ENCODE peak calls at places on chromosomes 12 and 14, in ten cellular contexts. Y, J, A, O, L, F, X, C, Z and D are unnamed samples.

GRCh38 chr12:46209914-46210834 is 58.7 kb downstream of the SLC38A1 start:
- DNase-seq in L (peak), F (peak), Y (no peak), J (no peak), A (no peak), Z (no peak), C (peak), O (peak), X (peak), D (peak)

GRCh38 chr12:76764856-76765255 is 941 bp downstream of the ZDHHC17 start:
- DNase-seq in C (peak), Z (no peak), L (peak), Y (no peak), O (no peak), F (no peak), X (no peak), J (no peak), A (peak), D (no peak)

GRCh38 chr14:74979442-74980397 is 23.0 kb upstream of the EIF2B2 start:
- DNase-seq in Y (peak), F (no peak), O (no peak), A (peak), C (no peak), L (no peak), Z (peak), X (peak), J (no peak), D (no peak)

GRCh38 chr14:93430889-93431670 is at the start of gene UNC79:
- DNase-seq in A (peak), Y (peak), X (peak), Z (no peak), O (no peak), L (peak), J (no peak), F (no peak), C (peak), D (no peak)

GRCh38 chr14:65034021-65034420 is 47.3 kb downstream of the FNTB start:
- DNase-seq in O (no peak), C (no peak), J (no peak), Z (no peak), L (no peak), Y (no peak), A (no peak), F (no peak), X (no peak), D (no peak)

GRCh38 chr12:42485823-42486222 is 103.7 kb downstream of the PRICKLE1 start:
- DNase-seq in A (no peak), L (no peak), C (no peak), O (no peak), J (no peak), Y (no peak), X (no peak), Z (no peak), F (no peak), D (no peak)

GRCh38 chr12:51048601-51049369 is 658 bp downstream of the LETMD1 start:
- DNase-seq in A (no peak), F (peak), J (no peak), C (peak), Z (no peak), L (no peak), Y (no peak), O (no peak), X (no peak), D (no peak)

GRCh38 chr14:23067847-23068791 is 10.8 kb upstream of the CDH24 start:
- DNase-seq in C (no peak), Z (no peak), J (no peak), A (no peak), F (no peak), O (no peak), X (no peak), Y (no peak), L (no peak), D (no peak)

GRCh38 chr14:55271572-55272414 is 572 bp downstream of the FBXO34 start:
- DNase-seq in Z (peak), A (peak), X (peak), C (peak), Y (peak), L (peak), O (peak), F (peak), J (peak), D (peak)

GRCh38 chr14:54481695-54482094 is 7.1 kb downstream of the GMFB start:
- DNase-seq in J (no peak), Y (no peak), C (no peak), Z (no peak), A (no peak), F (no peak), L (no peak), X (no peak), O (no peak), D (no peak)

GRCh38 chr14:67385120-67385519 is 25.0 kb downstream of the EIF2S1 start:
- DNase-seq in X (no peak), J (no peak), A (no peak), Z (no peak), Y (no peak), O (no peak), L (no peak), F (no peak), C (no peak), D (no peak)

GRCh38 chr12:26128180-26128579 is 3.3 kb upstream of the BHLHE41 start:
- DNase-seq in F (no peak), X (no peak), A (no peak), C (peak), Z (peak), O (no peak), J (no peak), Y (no peak), L (no peak), D (no peak)

GRCh38 chr12:57893460-57894353 is 47.2 kb upstream of the CTDSP2 start:
- DNase-seq in Y (peak), Z (peak), F (no peak), J (peak), A (peak), C (peak), L (peak), O (no peak), X (peak), D (no peak)

GRCh38 chr14:57403521-57403864 is 13.1 kb downstream of the NAA30 start:
- DNase-seq in A (no peak), Y (no peak), Z (no peak), L (no peak), X (no peak), O (no peak), J (no peak), F (no peak), C (peak), D (no peak)

GRCh38 chr12:107372229-107372658 is 278.9 kb upstream of the CRY1 start:
- DNase-seq in Z (peak), X (no peak), A (no peak), J (no peak), O (peak), F (peak), C (no peak), Y (no peak), L (no peak), D (no peak)

GRCh38 chr12:13900718-13901117 is 80.7 kb downstream of the GRIN2B start:
- DNase-seq in L (no peak), A (no peak), C (no peak), X (no peak), Y (no peak), F (no peak), Z (no peak), O (no peak), J (no peak), D (no peak)

GRCh38 chr12:97568336-97569180 is 106.0 kb downstream of the RMST start:
- DNase-seq in A (no peak), O (no peak), C (no peak), L (no peak), Z (no peak), Y (no peak), F (no peak), X (peak), J (peak), D (no peak)

GRCh38 chr14:78184151-78184550 is 14.0 kb downstream of the NRXN3 start:
- DNase-seq in J (no peak), O (no peak), Z (no peak), C (no peak), L (no peak), X (no peak), Y (no peak), F (no peak), A (no peak), D (no peak)

GRCh38 chr12:111412007-111412829 is 6.5 kb downstream of the SH2B3 start:
- DNase-seq in F (peak), Z (no peak), J (peak), Y (no peak), X (no peak), C (no peak), L (no peak), A (no peak), O (no peak), D (no peak)

GRCh38 chr14:74891870-74892269 is 10.2 kb downstream of the DLST start:
- DNase-seq in Z (no peak), F (no peak), Y (no peak), X (no peak), J (peak), O (no peak), A (no peak), C (peak), L (no peak), D (no peak)

GRCh38 chr14:60164717-60165546 is at the start of gene DHRS7:
- DNase-seq in O (peak), C (peak), L (peak), Z (peak), Y (peak), X (peak), F (peak), A (peak), J (peak), D (peak)

GRCh38 chr14:99601301-99601945 is 2.6 kb downstream of the CCDC85C start:
- DNase-seq in Y (no peak), L (peak), Z (no peak), X (no peak), A (no peak), O (no peak), F (no peak), J (no peak), C (peak), D (no peak)

GRCh38 chr12:12518919-12519318 is 43.7 kb downstream of the DUSP16 start:
- DNase-seq in J (no peak), C (no peak), A (peak), F (no peak), X (no peak), Y (no peak), L (no peak), Z (no peak), O (no peak), D (no peak)

GRCh38 chr14:88063807-88064206 is 58.9 kb downstream of the GPR65 start:
- DNase-seq in Y (no peak), Z (no peak), A (no peak), J (no peak), F (no peak), O (no peak), C (peak), L (no peak), X (no peak), D (no peak)

GRCh38 chr14:79734151-79734550 is 477.2 kb downstream of the DIO2 start:
- DNase-seq in F (no peak), L (no peak), A (no peak), X (no peak), Y (no peak), Z (no peak), J (no peak), C (no peak), O (no peak), D (no peak)

GRCh38 chr14:101705733-101706508 is 55.6 kb upstream of the PPP2R5C start:
- DNase-seq in F (peak), A (peak), J (peak), L (no peak), C (no peak), Z (no peak), Y (no peak), O (peak), X (no peak), D (peak)

GRCh38 chr14:68704736-68705720 is 87.8 kb downstream of the ZFP36L1 start:
- DNase-seq in Z (no peak), O (no peak), Y (no peak), A (no peak), X (no peak), L (no peak), J (peak), F (no peak), C (peak), D (no peak)

GRCh38 chr14:76375484-76375883 is 453 bp upstream of the ESRRB start:
- DNase-seq in F (no peak), A (no peak), C (peak), J (no peak), Y (no peak), O (no peak), Z (peak), L (peak), X (no peak), D (no peak)